ENCODE peak calls at places on chromosomes 6 and 20, in five cellular contexts. M is H1, W is GM12878, G is K562, L is HepG2. J is an unnamed sample.

GRCh38 chr6:35722121-35722761 is 14.6 kb upstream of the ARMC12 start:
- DNase-seq in M (no peak), G (peak), W (no peak), L (no peak), J (no peak)

GRCh38 chr6:122449084-122449483 is 22.5 kb downstream of the SERINC1 start:
- DNase-seq in W (no peak), M (no peak), G (no peak), L (no peak), J (no peak)

GRCh38 chr20:49427751-49428518 is 54.5 kb downstream of the KCNB1 start:
- DNase-seq in W (no peak), G (no peak), M (no peak), L (no peak), J (no peak)

GRCh38 chr6:118668761-118669411 is 17.5 kb upstream of the CEP85L start:
- DNase-seq in W (no peak), G (peak), M (no peak), L (no peak), J (no peak)

GRCh38 chr6:42200035-42200434 is 5.3 kb upstream of the GUCA1B start:
- DNase-seq in L (peak), W (no peak), G (no peak), M (no peak), J (no peak)

GRCh38 chr6:43013020-43013842 is 515 bp downstream of the MEA1 start:
- DNase-seq in L (no peak), M (no peak), G (peak), W (no peak), J (no peak)

GRCh38 chr20:7015257-7015656 is 247.8 kb downstream of the BMP2 start:
- DNase-seq in G (no peak), M (no peak), L (no peak), W (no peak), J (no peak)

GRCh38 chr6:97465877-97466710 is 183.1 kb upstream of the MMS22L start:
- DNase-seq in L (no peak), M (no peak), W (no peak), G (no peak), J (no peak)

GRCh38 chr6:138161434-138162103 is at the start of gene ARFGEF3:
- DNase-seq in G (peak), W (no peak), M (peak), L (peak), J (no peak)

GRCh38 chr20:60199866-60200265 is 241.6 kb downstream of the CDH26 start:
- DNase-seq in M (no peak), L (no peak), G (no peak), W (no peak), J (no peak)

GRCh38 chr20:1336699-1337387 is 7.9 kb upstream of the SDCBP2 start:
- DNase-seq in W (no peak), L (no peak), G (no peak), M (peak), J (no peak)

GRCh38 chr6:170282512-170283158 is 8.2 kb downstream of the DLL1 start:
- DNase-seq in L (no peak), M (no peak), G (no peak), W (no peak), J (no peak)

GRCh38 chr20:40583195-40583594 is 105.8 kb downstream of the MAFB start:
- DNase-seq in M (no peak), W (no peak), G (no peak), L (no peak), J (no peak)

GRCh38 chr6:4776967-4777925 is 1.0 kb downstream of the CDYL start:
- DNase-seq in G (peak), W (no peak), M (no peak), L (no peak), J (no peak)

GRCh38 chr6:131523988-131524673 is 48.9 kb upstream of the ARG1 start:
- DNase-seq in W (no peak), L (no peak), M (no peak), G (no peak), J (no peak)

GRCh38 chr20:45440891-45441685 is 25.1 kb downstream of the PIGT start:
- DNase-seq in L (no peak), G (no peak), W (no peak), M (no peak), J (no peak)

GRCh38 chr20:58547527-58548475 is 32.6 kb upstream of the APCDD1L start:
- DNase-seq in L (no peak), M (peak), G (no peak), W (no peak), J (no peak)

GRCh38 chr6:2862712-2863174 is 21.1 kb upstream of the SERPINB1 start:
- DNase-seq in G (no peak), W (peak), M (no peak), L (no peak), J (no peak)

GRCh38 chr20:36754656-36755222 is 8.8 kb upstream of the NDRG3 start:
- DNase-seq in M (peak), W (no peak), L (peak), G (peak), J (peak)

GRCh38 chr6:144148891-144149290 is 1.4 kb upstream of the STX11 start:
- DNase-seq in M (no peak), L (no peak), G (no peak), W (no peak), J (no peak)

GRCh38 chr20:37007898-37008649 is 56.6 kb upstream of the SAMHD1 start:
- DNase-seq in G (no peak), L (peak), W (no peak), M (no peak), J (no peak)

GRCh38 chr6:42125231-42125630 is 17.2 kb downstream of the C6orf132 start:
- DNase-seq in W (no peak), G (no peak), L (no peak), M (no peak), J (no peak)

GRCh38 chr20:44717986-44718385 is 2.8 kb downstream of the CCN5 start:
- DNase-seq in L (no peak), W (no peak), G (peak), M (peak), J (no peak)

GRCh38 chr6:147040041-147040440 is 164.2 kb upstream of the STXBP5 start:
- DNase-seq in L (no peak), W (no peak), M (no peak), G (no peak), J (no peak)

GRCh38 chr20:4227085-4227821 is 211.9 kb upstream of the RNF24 start:
- DNase-seq in G (peak), W (no peak), M (peak), L (peak), J (no peak)

GRCh38 chr20:44967207-44967807 is 995 bp downstream of the STK4 start:
- DNase-seq in G (no peak), M (no peak), W (no peak), L (peak), J (no peak)

GRCh38 chr6:74851598-74851997 is 354.3 kb downstream of the COL12A1 start:
- DNase-seq in W (no peak), M (no peak), L (no peak), G (no peak), J (no peak)

GRCh38 chr6:21946298-21946783 is 350.5 kb downstream of the PRL start:
- DNase-seq in W (no peak), M (no peak), G (no peak), L (no peak), J (no peak)

GRCh38 chr6:137740347-137740746 is 126.7 kb upstream of the TNFAIP3 start:
- DNase-seq in L (no peak), G (no peak), M (no peak), W (no peak), J (no peak)

GRCh38 chr20:36051318-36052116 is 83.1 kb downstream of the CNBD2 start:
- DNase-seq in M (peak), G (peak), W (no peak), L (no peak), J (no peak)

GRCh38 chr20:57313951-57314350 is 15.7 kb upstream of the SPO11 start:
- DNase-seq in L (no peak), W (no peak), M (no peak), G (no peak), J (no peak)

GRCh38 chr6:149924206-149924932 is 1.4 kb upstream of the RAET1G start:
- DNase-seq in G (no peak), M (no peak), L (no peak), W (no peak), J (no peak)

GRCh38 chr20:34216382-34216742 is 24.9 kb upstream of the ASIP start:
- DNase-seq in L (no peak), G (no peak), W (no peak), M (no peak), J (no peak)
- TF ChIP-seq ZNF274 in L (no peak), G (no peak), W (no peak), M (no peak), J (no peak)

GRCh38 chr6:142537612-142538478 is 236.0 kb downstream of the ADGRG6 start:
- DNase-seq in W (no peak), L (peak), G (peak), M (peak), J (peak)

GRCh38 chr6:142544199-142544838 is 242.5 kb downstream of the ADGRG6 start:
- DNase-seq in G (no peak), L (no peak), M (no peak), W (no peak), J (no peak)

GRCh38 chr6:142543576-142543975 is 241.8 kb downstream of the ADGRG6 start:
- DNase-seq in W (no peak), L (no peak), G (no peak), M (no peak), J (no peak)

GRCh38 chr6:142545147-142545546 is 243.3 kb downstream of the ADGRG6 start:
- DNase-seq in M (no peak), W (no peak), L (no peak), G (no peak), J (no peak)

GRCh38 chr6:142542704-142543233 is 241.0 kb downstream of the ADGRG6 start:
- DNase-seq in W (no peak), M (no peak), G (peak), L (no peak), J (peak)
- H3K27ac ChIP-seq in W (no peak), M (no peak), G (no peak), L (no peak), J (no peak)

GRCh38 chr6:28661097-28661713 is 135.5 kb downstream of the GPX5 start:
- DNase-seq in M (no peak), L (no peak), G (no peak), W (no peak), J (no peak)

GRCh38 chr6:28657367-28657755 is 131.7 kb downstream of the GPX5 start:
- DNase-seq in G (no peak), M (no peak), L (no peak), W (no peak), J (no peak)

GRCh38 chr6:28657756-28658465 is 132.2 kb downstream of the GPX5 start:
- DNase-seq in M (peak), L (peak), G (peak), W (peak), J (peak)

GRCh38 chr6:28658475-28659249 is 133.0 kb downstream of the GPX5 start:
- DNase-seq in G (no peak), L (no peak), M (peak), W (no peak), J (no peak)

GRCh38 chr6:28659250-28659566 is 133.5 kb downstream of the GPX5 start:
- DNase-seq in W (no peak), G (no peak), L (no peak), M (no peak), J (no peak)
- TF ChIP-seq ZNF274 in W (no peak), G (no peak), L (no peak), M (no peak), J (no peak)

DNA sequence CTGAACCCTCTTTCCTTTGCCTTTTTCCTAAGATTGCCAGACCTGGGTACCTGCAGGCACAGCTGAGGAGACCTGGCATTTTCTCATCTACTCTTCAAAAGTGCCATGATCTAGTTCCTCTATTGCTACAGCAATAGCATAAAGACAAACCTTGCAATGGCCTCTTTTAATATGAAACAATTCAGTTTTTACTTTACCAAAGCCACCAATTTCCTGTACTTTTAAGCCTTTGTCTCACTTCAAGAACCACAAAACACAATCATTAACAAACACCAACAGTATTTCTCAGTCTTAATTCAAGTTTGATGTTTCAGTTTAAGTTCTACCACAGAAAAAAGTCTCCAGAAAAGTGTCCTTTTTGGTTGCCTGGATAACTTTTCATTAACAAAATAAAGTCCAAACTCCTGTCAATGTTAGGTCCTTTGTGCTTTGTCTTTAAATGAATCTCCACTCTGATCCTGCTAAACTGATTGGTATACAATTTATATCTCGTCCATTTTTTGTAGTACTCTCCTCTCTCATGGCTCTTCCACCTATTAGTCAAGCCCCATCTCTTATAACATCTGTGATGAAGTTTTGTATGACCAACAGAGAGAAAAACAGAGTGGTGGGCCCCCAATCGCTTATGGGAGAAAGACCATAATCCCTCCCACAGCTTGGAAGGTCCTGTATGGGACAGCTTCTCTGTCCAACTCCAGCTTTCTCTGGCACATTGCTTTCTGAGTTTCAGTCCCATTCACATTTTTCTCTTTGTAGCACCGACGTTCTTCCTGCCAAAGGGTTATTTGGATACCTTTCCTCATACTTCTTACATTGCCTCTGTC is 50.5 kb upstream of the THEMIS start:
- DNase-seq in M (no peak), W (peak), L (no peak), G (no peak), J (no peak)
- H3K27ac ChIP-seq in M (no peak), W (no peak), L (no peak), G (no peak), J (no peak)

DNA sequence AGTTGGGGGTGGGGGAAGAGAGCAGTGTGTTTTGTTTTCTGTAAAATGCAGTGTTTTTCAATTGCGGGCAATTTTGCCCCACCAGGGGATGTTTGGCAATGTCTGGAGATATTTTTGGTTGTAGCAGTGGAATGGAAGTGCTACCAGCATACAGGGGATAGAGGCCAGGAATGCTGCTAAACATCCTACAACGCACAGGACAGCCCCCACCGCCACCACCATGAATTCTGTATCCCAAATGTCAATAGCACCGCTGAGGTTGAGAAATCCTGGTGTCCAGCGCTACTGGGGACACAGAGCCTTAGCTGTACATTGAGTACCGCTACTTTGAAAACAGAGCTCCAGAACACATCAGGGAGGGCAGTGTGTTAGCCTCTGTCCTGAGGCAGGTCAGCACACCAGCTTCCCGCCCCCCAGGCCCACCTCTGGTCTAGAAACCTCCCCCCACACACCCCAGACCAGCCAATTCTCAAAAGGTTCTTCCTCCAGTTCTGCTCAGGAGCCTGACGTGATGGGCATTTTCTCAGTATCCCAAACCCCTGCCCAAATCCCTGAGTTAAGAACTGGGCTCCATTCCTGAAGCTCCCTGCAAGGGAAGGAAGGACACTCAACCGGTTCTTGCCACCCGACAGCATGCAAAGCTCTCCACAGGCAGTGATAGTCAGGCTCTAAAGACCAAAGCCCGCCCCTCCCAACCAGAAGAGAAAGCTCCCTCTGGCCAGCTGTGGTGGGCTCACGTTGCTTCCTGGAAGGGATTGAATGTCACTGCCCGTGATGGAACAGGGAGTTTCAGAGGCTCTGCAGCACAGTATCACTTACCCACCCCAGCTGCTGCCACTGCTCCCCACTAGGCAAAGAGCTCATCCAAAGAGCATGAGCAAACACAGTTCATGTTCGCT is 321.5 kb upstream of the JARID2 start:
- DNase-seq in L (no peak), G (no peak), M (peak), W (no peak), J (no peak)
- TF ChIP-seq ZNF274 in L (no peak), G (no peak), M (no peak), W (no peak), J (no peak)

GRCh38 chr20:24773751-24774201 is 175.3 kb upstream of the CST7 start:
- DNase-seq in W (peak), M (no peak), L (no peak), G (no peak), J (no peak)
- H3K27ac ChIP-seq in W (no peak), M (no peak), L (no peak), G (no peak), J (no peak)

J was measured in HCT116.